ENCODE peak calls at places on chromosomes 13 and 19, in seven cellular contexts. One of them, this sample, is unnamed.

GRCh38 chr13:29819157-29819556 is 31.3 kb downstream of the UBL3 start:
- DNase-seq in A549: no peak
- DNase-seq in body of pancreas: no peak
- DNase-seq in HCT116: no peak
- DNase-seq in NB4: no peak
- DNase-seq in tibial nerve: no peak
- DNase-seq in testis: no peak
- DNase-seq in this sample: no peak

GRCh38 chr13:27211771-27212364 is 39.5 kb upstream of the RPL21 start:
- DNase-seq in body of pancreas: no peak
- DNase-seq in testis: no peak
- DNase-seq in NB4: no peak
- DNase-seq in HCT116: peak; percentile 32
- DNase-seq in A549: no peak
- DNase-seq in tibial nerve: no peak
- DNase-seq in this sample: no peak

GRCh38 chr13:101424381-101425155 is 8.3 kb upstream of the NALCN start:
- DNase-seq in testis: no peak
- DNase-seq in tibial nerve: no peak
- DNase-seq in A549: no peak
- DNase-seq in body of pancreas: peak; percentile 24
- DNase-seq in HCT116: no peak
- DNase-seq in NB4: no peak
- DNase-seq in this sample: no peak

GRCh38 chr13:38902551-38902950 is 88.1 kb downstream of the STOML3 start:
- DNase-seq in A549: no peak
- DNase-seq in tibial nerve: no peak
- DNase-seq in testis: no peak
- DNase-seq in NB4: no peak
- DNase-seq in body of pancreas: no peak
- DNase-seq in HCT116: no peak
- DNase-seq in this sample: no peak

GRCh38 chr19:6589711-6590457 is 1.1 kb downstream of the CD70 start:
- DNase-seq in HCT116: no peak
- DNase-seq in tibial nerve: no peak
- DNase-seq in NB4: peak; percentile 53
- DNase-seq in A549: no peak
- DNase-seq in testis: no peak
- DNase-seq in body of pancreas: no peak
- DNase-seq in this sample: no peak

GRCh38 chr13:21104199-21105019 is 43.0 kb upstream of the LATS2 start:
- DNase-seq in HCT116: no peak
- DNase-seq in body of pancreas: no peak
- DNase-seq in testis: no peak
- DNase-seq in tibial nerve: no peak
- DNase-seq in NB4: no peak
- DNase-seq in A549: no peak
- DNase-seq in this sample: no peak

GRCh38 chr19:23116802-23117571 is at the start of gene ZNF730:
- DNase-seq in NB4: peak; percentile 95
- DNase-seq in body of pancreas: peak; percentile 24
- DNase-seq in tibial nerve: no peak
- DNase-seq in A549: no peak
- DNase-seq in testis: peak; percentile 62
- DNase-seq in HCT116: no peak
- DNase-seq in this sample: peak; percentile 71

GRCh38 chr13:99199541-99200432 is 867 bp upstream of the UBAC2 start:
- DNase-seq in testis: peak; percentile 38
- DNase-seq in A549: no peak
- DNase-seq in NB4: no peak
- DNase-seq in HCT116: no peak
- DNase-seq in tibial nerve: no peak
- DNase-seq in body of pancreas: peak; percentile 57
- DNase-seq in this sample: peak; percentile 54

DNA sequence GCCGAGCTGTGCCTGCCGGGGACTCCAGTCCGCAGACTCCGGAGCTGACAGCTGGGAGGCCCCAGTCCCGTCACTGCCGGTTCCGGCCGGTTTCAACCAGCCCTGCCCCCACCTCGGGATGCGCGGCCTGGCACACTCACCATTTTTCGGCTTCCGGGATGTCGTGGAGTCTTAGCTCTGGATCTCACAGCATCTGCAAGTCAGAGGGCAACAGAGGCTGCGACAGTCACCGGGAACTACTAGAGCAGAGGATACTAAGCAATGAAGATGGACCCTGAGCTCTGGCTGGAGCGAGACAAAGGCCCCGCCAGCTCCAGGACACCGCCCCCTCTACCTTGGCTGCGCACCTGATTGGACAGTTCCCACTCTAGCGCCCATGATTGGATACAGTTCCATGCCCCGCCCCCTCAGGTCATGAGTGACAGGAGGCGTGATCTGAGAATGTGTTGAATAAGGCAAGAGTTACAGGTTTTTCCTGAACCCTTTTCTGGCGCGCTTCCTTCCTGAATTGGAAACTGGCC is at the start of gene ZNF682:
- DNase-seq in testis: peak; percentile 99
- DNase-seq in HCT116: no peak
- DNase-seq in A549: no peak
- DNase-seq in body of pancreas: peak; percentile 99
- DNase-seq in tibial nerve: peak; percentile 99
- DNase-seq in NB4: peak; percentile 92
- DNase-seq in this sample: peak; percentile 96
- TF ChIP-seq POLR2A in testis: no peak
- TF ChIP-seq POLR2A in HCT116: no peak
- TF ChIP-seq POLR2A in A549: no peak
- TF ChIP-seq POLR2A in body of pancreas: no peak
- TF ChIP-seq POLR2A in tibial nerve: peak; percentile 40
- TF ChIP-seq POLR2A in NB4: no peak
- TF ChIP-seq POLR2A in this sample: no peak

GRCh38 chr19:10368101-10368803 is 12.1 kb downstream of the TYK2 start:
- DNase-seq in A549: no peak
- DNase-seq in tibial nerve: no peak
- DNase-seq in HCT116: no peak
- DNase-seq in body of pancreas: no peak
- DNase-seq in testis: no peak
- DNase-seq in NB4: peak; percentile 82
- DNase-seq in this sample: no peak

GRCh38 chr19:10378124-10378523 is 2.2 kb downstream of the TYK2 start:
- DNase-seq in HCT116: no peak
- DNase-seq in NB4: no peak
- DNase-seq in testis: no peak
- DNase-seq in tibial nerve: no peak
- DNase-seq in body of pancreas: no peak
- DNase-seq in A549: no peak
- DNase-seq in this sample: no peak

GRCh38 chr19:10372698-10373097 is 7.7 kb downstream of the TYK2 start:
- DNase-seq in tibial nerve: no peak
- DNase-seq in testis: no peak
- DNase-seq in body of pancreas: no peak
- DNase-seq in NB4: peak; percentile 100
- DNase-seq in HCT116: no peak
- DNase-seq in A549: no peak
- DNase-seq in this sample: no peak
- TF ChIP-seq CTCF in tibial nerve: no peak
- TF ChIP-seq CTCF in testis: no peak
- TF ChIP-seq CTCF in body of pancreas: no peak
- TF ChIP-seq CTCF in NB4: peak; percentile 71
- TF ChIP-seq CTCF in HCT116: no peak
- TF ChIP-seq CTCF in A549: no peak
- TF ChIP-seq CTCF in this sample: no peak

DNA sequence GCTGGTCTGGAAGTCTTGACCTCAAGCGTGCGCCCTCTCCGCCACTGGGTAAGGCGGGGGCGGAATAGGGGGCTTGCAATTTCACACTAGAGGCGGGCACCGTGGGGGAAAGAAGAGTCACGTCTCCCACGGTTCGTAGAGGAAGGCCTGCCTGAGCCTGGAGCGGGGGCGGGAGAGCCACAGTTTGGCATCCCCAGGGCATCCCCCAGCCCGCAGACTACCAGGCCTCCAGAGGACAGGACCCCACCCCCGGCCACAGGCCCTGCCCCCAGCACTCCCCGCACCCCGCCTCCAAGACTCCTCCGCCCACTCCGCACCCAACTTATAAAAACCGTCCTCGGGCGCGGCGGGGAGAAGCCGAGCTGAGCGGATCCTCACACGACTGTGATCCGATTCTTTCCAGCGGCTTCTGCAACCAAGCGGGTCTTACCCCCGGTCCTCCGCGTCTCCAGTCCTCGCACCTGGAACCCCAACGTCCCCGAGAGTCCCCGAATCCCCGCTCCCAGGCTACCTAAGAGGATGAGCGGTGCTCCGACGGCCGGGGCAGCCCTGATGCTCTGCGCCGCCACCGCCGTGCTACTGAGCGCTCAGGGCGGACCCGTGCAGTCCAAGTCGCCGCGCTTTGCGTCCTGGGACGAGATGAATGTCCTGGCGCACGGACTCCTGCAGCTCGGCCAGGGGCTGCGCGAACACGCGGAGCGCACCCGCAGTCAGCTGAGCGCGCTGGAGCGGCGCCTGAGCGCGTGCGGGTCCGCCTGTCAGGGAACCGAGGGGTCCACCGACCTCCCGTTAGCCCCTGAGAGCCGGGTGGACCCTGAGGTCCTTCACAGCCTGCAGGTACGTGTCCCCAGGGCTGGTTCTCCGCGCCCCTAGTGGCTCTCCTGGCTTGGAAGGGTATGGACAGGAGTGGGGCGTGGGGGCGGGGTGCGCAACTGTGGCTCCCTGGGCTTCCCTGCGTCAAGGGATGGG is at the start of gene ANGPTL4:
- DNase-seq in body of pancreas: peak; percentile 81
- DNase-seq in NB4: peak; percentile 86
- DNase-seq in HCT116: peak; percentile 63
- DNase-seq in tibial nerve: peak; percentile 75
- DNase-seq in testis: peak; percentile 77
- DNase-seq in A549: peak; percentile 87
- DNase-seq in this sample: peak; percentile 36
- TF ChIP-seq POLR2A in body of pancreas: peak; percentile 89
- TF ChIP-seq POLR2A in NB4: no peak
- TF ChIP-seq POLR2A in HCT116: peak; percentile 92
- TF ChIP-seq POLR2A in tibial nerve: peak; percentile 67
- TF ChIP-seq POLR2A in testis: peak; percentile 24
- TF ChIP-seq POLR2A in A549: peak; percentile 92
- TF ChIP-seq POLR2A in this sample: peak; percentile 58

GRCh38 chr19:18167011-18167410 is 6.6 kb upstream of the IFI30 start:
- DNase-seq in testis: no peak
- DNase-seq in HCT116: no peak
- DNase-seq in body of pancreas: no peak
- DNase-seq in A549: no peak
- DNase-seq in tibial nerve: no peak
- DNase-seq in NB4: no peak
- DNase-seq in this sample: no peak

GRCh38 chr19:18170714-18171255 is 2.8 kb upstream of the IFI30 start:
- DNase-seq in body of pancreas: no peak
- DNase-seq in NB4: peak; percentile 78
- DNase-seq in testis: peak; percentile 59
- DNase-seq in tibial nerve: no peak
- DNase-seq in HCT116: no peak
- DNase-seq in A549: no peak
- DNase-seq in this sample: no peak

GRCh38 chr19:18165794-18166544 is 7.6 kb upstream of the IFI30 start:
- DNase-seq in tibial nerve: no peak
- DNase-seq in HCT116: no peak
- DNase-seq in NB4: no peak
- DNase-seq in body of pancreas: no peak
- DNase-seq in A549: no peak
- DNase-seq in testis: no peak
- DNase-seq in this sample: no peak

GRCh38 chr19:18168673-18169381 is 4.8 kb upstream of the IFI30 start:
- DNase-seq in A549: no peak
- DNase-seq in body of pancreas: no peak
- DNase-seq in NB4: no peak
- DNase-seq in tibial nerve: no peak
- DNase-seq in HCT116: no peak
- DNase-seq in testis: no peak
- DNase-seq in this sample: no peak

GRCh38 chr19:18167975-18168645 is 5.5 kb upstream of the IFI30 start:
- DNase-seq in testis: no peak
- DNase-seq in NB4: peak; percentile 59
- DNase-seq in tibial nerve: no peak
- DNase-seq in body of pancreas: peak; percentile 65
- DNase-seq in A549: no peak
- DNase-seq in HCT116: no peak
- DNase-seq in this sample: no peak
- TF ChIP-seq CTCF in testis: peak; percentile 69
- TF ChIP-seq CTCF in NB4: peak; percentile 73
- TF ChIP-seq CTCF in tibial nerve: peak; percentile 84
- TF ChIP-seq CTCF in body of pancreas: peak; percentile 63
- TF ChIP-seq CTCF in A549: peak; percentile 51
- TF ChIP-seq CTCF in HCT116: peak; percentile 82
- TF ChIP-seq CTCF in this sample: peak; percentile 57

DNA sequence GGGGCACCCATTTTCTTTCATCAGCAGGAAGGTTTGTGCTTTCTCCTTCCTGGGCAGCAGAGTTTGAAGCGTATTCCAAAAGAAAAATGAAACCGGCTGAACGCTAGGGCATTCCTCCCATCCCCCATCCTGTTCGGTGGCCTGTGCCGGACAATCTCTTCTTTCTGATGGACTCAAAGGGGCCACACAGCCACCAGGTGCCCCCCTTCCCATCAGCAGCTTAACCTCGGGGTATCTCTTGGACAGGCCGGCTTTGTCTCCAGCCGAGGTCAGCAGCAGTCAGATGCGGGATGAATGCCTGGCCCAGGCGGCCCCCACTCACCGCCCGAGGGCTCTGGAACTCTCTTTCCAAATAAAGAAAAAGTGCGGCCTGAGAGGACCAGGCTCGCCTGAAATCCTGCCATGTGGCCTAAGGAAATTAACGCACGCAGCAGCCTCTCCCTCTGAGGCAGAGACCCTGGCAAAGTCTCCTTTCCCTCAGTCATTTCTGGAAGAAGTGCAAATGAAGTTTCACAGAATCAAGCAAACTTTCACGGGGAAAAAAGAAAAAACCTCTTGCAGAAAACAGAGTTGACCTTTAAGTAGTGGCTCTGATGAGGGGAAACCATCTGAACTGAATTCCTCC is 67.8 kb downstream of the RASA3 start:
- DNase-seq in NB4: no peak
- DNase-seq in testis: no peak
- DNase-seq in body of pancreas: no peak
- DNase-seq in tibial nerve: no peak
- DNase-seq in A549: peak; percentile 45
- DNase-seq in HCT116: no peak
- DNase-seq in this sample: peak; percentile 39
- TF ChIP-seq POLR2A in NB4: no peak
- TF ChIP-seq POLR2A in testis: no peak
- TF ChIP-seq POLR2A in body of pancreas: no peak
- TF ChIP-seq POLR2A in tibial nerve: no peak
- TF ChIP-seq POLR2A in A549: no peak
- TF ChIP-seq POLR2A in HCT116: no peak
- TF ChIP-seq POLR2A in this sample: no peak

GRCh38 chr13:23810842-23811241 is 78.4 kb downstream of the MIPEP start:
- DNase-seq in NB4: no peak
- DNase-seq in body of pancreas: no peak
- DNase-seq in A549: no peak
- DNase-seq in tibial nerve: no peak
- DNase-seq in testis: no peak
- DNase-seq in HCT116: no peak
- DNase-seq in this sample: no peak
- TF ChIP-seq CTCF in NB4: no peak
- TF ChIP-seq CTCF in body of pancreas: no peak
- TF ChIP-seq CTCF in A549: no peak
- TF ChIP-seq CTCF in tibial nerve: no peak
- TF ChIP-seq CTCF in testis: no peak
- TF ChIP-seq CTCF in HCT116: no peak
- TF ChIP-seq CTCF in this sample: no peak

GRCh38 chr19:16078759-16079707 is 2.7 kb downstream of the TPM4 start:
- DNase-seq in tibial nerve: peak; percentile 90
- DNase-seq in HCT116: peak; percentile 67
- DNase-seq in A549: peak; percentile 85
- DNase-seq in testis: peak; percentile 84
- DNase-seq in NB4: peak; percentile 86
- DNase-seq in body of pancreas: peak; percentile 58
- DNase-seq in this sample: peak; percentile 69
- TF ChIP-seq POLR2A in tibial nerve: peak; percentile 45
- TF ChIP-seq POLR2A in HCT116: no peak
- TF ChIP-seq POLR2A in A549: no peak
- TF ChIP-seq POLR2A in testis: no peak
- TF ChIP-seq POLR2A in NB4: no peak
- TF ChIP-seq POLR2A in body of pancreas: no peak
- TF ChIP-seq POLR2A in this sample: no peak